ENCODE peak calls at places on chromosomes 12 and 14, in four cellular contexts. One of them, this sample, is unnamed.
A peak's percentile ranks its signal among the peaks of the same experiment; 100 is the strongest.

GRCh38 chr14:32352631-32353030 is 23.5 kb downstream of the AKAP6 start:
- DNase-seq in stimulated activated CD8-positive, alpha-beta memory T cell treated with anti-CD3 and anti-CD28 coated beads, Interleukin-12 subunit alpha, Interleukin-12 subunit beta, amount 100 ng/mL, for 1 hour: no peak
- DNase-seq in T-helper 9 cell: no peak
- DNase-seq in hepatocyte: no peak
- DNase-seq in this sample: no peak

GRCh38 chr12:99916555-99916954 is 68.2 kb downstream of the ANKS1B start:
- DNase-seq in stimulated activated CD8-positive, alpha-beta memory T cell treated with anti-CD3 and anti-CD28 coated beads, Interleukin-12 subunit alpha, Interleukin-12 subunit beta, amount 100 ng/mL, for 1 hour: no peak
- DNase-seq in T-helper 9 cell: no peak
- DNase-seq in hepatocyte: no peak
- DNase-seq in this sample: no peak

GRCh38 chr12:5505751-5506150 is 73.8 kb downstream of the NTF3 start:
- DNase-seq in stimulated activated CD8-positive, alpha-beta memory T cell treated with anti-CD3 and anti-CD28 coated beads, Interleukin-12 subunit alpha, Interleukin-12 subunit beta, amount 100 ng/mL, for 1 hour: no peak
- DNase-seq in T-helper 9 cell: no peak
- DNase-seq in hepatocyte: no peak
- DNase-seq in this sample: no peak

GRCh38 chr14:89339158-89339557 is 77.9 kb downstream of the FOXN3 start:
- DNase-seq in stimulated activated CD8-positive, alpha-beta memory T cell treated with anti-CD3 and anti-CD28 coated beads, Interleukin-12 subunit alpha, Interleukin-12 subunit beta, amount 100 ng/mL, for 1 hour: no peak
- DNase-seq in T-helper 9 cell: no peak
- DNase-seq in hepatocyte: no peak
- DNase-seq in this sample: no peak

GRCh38 chr14:44782775-44783238 is 178.9 kb downstream of the KLHL28 start:
- DNase-seq in stimulated activated CD8-positive, alpha-beta memory T cell treated with anti-CD3 and anti-CD28 coated beads, Interleukin-12 subunit alpha, Interleukin-12 subunit beta, amount 100 ng/mL, for 1 hour: no peak
- DNase-seq in T-helper 9 cell: no peak
- DNase-seq in hepatocyte: no peak
- DNase-seq in this sample: no peak

GRCh38 chr14:91649930-91650329 is 82.0 kb downstream of the CATSPERB start:
- DNase-seq in stimulated activated CD8-positive, alpha-beta memory T cell treated with anti-CD3 and anti-CD28 coated beads, Interleukin-12 subunit alpha, Interleukin-12 subunit beta, amount 100 ng/mL, for 1 hour: no peak
- DNase-seq in T-helper 9 cell: no peak
- DNase-seq in hepatocyte: peak; percentile 35
- DNase-seq in this sample: no peak

GRCh38 chr12:662541-663292 is 528 bp downstream of the NINJ2 start:
- DNase-seq in stimulated activated CD8-positive, alpha-beta memory T cell treated with anti-CD3 and anti-CD28 coated beads, Interleukin-12 subunit alpha, Interleukin-12 subunit beta, amount 100 ng/mL, for 1 hour: no peak
- DNase-seq in T-helper 9 cell: no peak
- DNase-seq in hepatocyte: no peak
- DNase-seq in this sample: no peak

GRCh38 chr12:53659011-53659551 is 16.8 kb downstream of the ATP5MC2 start:
- DNase-seq in stimulated activated CD8-positive, alpha-beta memory T cell treated with anti-CD3 and anti-CD28 coated beads, Interleukin-12 subunit alpha, Interleukin-12 subunit beta, amount 100 ng/mL, for 1 hour: no peak
- DNase-seq in T-helper 9 cell: no peak
- DNase-seq in hepatocyte: peak; percentile 68
- DNase-seq in this sample: no peak

GRCh38 chr14:35197015-35197414 is 74.7 kb downstream of the PRORP start:
- DNase-seq in stimulated activated CD8-positive, alpha-beta memory T cell treated with anti-CD3 and anti-CD28 coated beads, Interleukin-12 subunit alpha, Interleukin-12 subunit beta, amount 100 ng/mL, for 1 hour: no peak
- DNase-seq in T-helper 9 cell: no peak
- DNase-seq in hepatocyte: no peak
- DNase-seq in this sample: no peak

GRCh38 chr12:64824500-64825142 is at the start of gene TBC1D30:
- DNase-seq in stimulated activated CD8-positive, alpha-beta memory T cell treated with anti-CD3 and anti-CD28 coated beads, Interleukin-12 subunit alpha, Interleukin-12 subunit beta, amount 100 ng/mL, for 1 hour: no peak
- DNase-seq in T-helper 9 cell: no peak
- DNase-seq in hepatocyte: peak; percentile 37
- DNase-seq in this sample: no peak

GRCh38 chr14:105049753-105050550 is 15.3 kb downstream of the GPR132 start:
- DNase-seq in stimulated activated CD8-positive, alpha-beta memory T cell treated with anti-CD3 and anti-CD28 coated beads, Interleukin-12 subunit alpha, Interleukin-12 subunit beta, amount 100 ng/mL, for 1 hour: no peak
- DNase-seq in T-helper 9 cell: no peak
- DNase-seq in hepatocyte: no peak
- DNase-seq in this sample: no peak

GRCh38 chr12:119179335-119180021 is 747 bp downstream of the HSPB8 start:
- DNase-seq in stimulated activated CD8-positive, alpha-beta memory T cell treated with anti-CD3 and anti-CD28 coated beads, Interleukin-12 subunit alpha, Interleukin-12 subunit beta, amount 100 ng/mL, for 1 hour: no peak
- DNase-seq in T-helper 9 cell: no peak
- DNase-seq in hepatocyte: peak; percentile 83
- DNase-seq in this sample: no peak

This sample was measured in NK-92 treated with Interleukin-12 subunit alpha and Interleukin-12 subunit beta, amount 100 ng/mL, for 24 hours.